ENCODE peak calls at places on chromosome 16, in four cellular contexts. R is H1, U is HCT116, T is K562. A is an unnamed sample.

GRCh38 chr16:13909872-13910303 is 10.1 kb upstream of the ERCC4 start:
- DNase-seq in R (no peak), U (no peak), T (no peak), A (no peak)

GRCh38 chr16:27441276-27441675 is 39.3 kb downstream of the IL21R start:
- DNase-seq in R (no peak), U (no peak), T (no peak), A (no peak)

GRCh38 chr16:75074920-75075687 is 41.5 kb downstream of the LDHD start:
- DNase-seq in R (no peak), U (no peak), T (peak), A (peak)

GRCh38 chr16:29736112-29736511 is 9.7 kb downstream of the C16orf54 start:
- DNase-seq in R (no peak), U (no peak), T (peak), A (no peak)

GRCh38 chr16:89720520-89720858 is 209 bp downstream of the VPS9D1 start:
- DNase-seq in R (peak), U (no peak), T (peak), A (no peak)

GRCh38 chr16:60740033-60740696 is 1296.1 kb downstream of the CDH8 start:
- DNase-seq in R (no peak), U (no peak), T (no peak), A (no peak)

GRCh38 chr16:47424846-47425245 is 36.0 kb downstream of the ITFG1 start:
- DNase-seq in R (peak), U (no peak), T (no peak), A (no peak)

GRCh38 chr16:68356249-68356918 is 45.6 kb downstream of the PRMT7 start:
- DNase-seq in R (no peak), U (no peak), T (no peak), A (peak)

GRCh38 chr16:56682703-56683397 is 580 bp downstream of the MT1X start:
- DNase-seq in R (no peak), U (no peak), T (no peak), A (no peak)

GRCh38 chr16:26413780-26414179 is 652.9 kb upstream of the C16orf82 start:
- DNase-seq in R (no peak), U (no peak), T (no peak), A (no peak)

GRCh38 chr16:12891836-12892235 is 9.6 kb upstream of the SHISA9 start:
- DNase-seq in R (no peak), U (no peak), T (no peak), A (no peak)

GRCh38 chr16:26457896-26458295 is 608.8 kb upstream of the C16orf82 start:
- DNase-seq in R (no peak), U (no peak), T (no peak), A (no peak)

GRCh38 chr16:75273054-75273925 is 21.9 kb upstream of the BCAR1 start:
- DNase-seq in R (no peak), U (no peak), T (no peak), A (no peak)

GRCh38 chr16:10629592-10629963 is 49.2 kb upstream of the EMP2 start:
- DNase-seq in R (peak), U (no peak), T (no peak), A (no peak)

GRCh38 chr16:57137566-57138273 is 45.3 kb downstream of the CPNE2 start:
- DNase-seq in R (no peak), U (no peak), T (no peak), A (no peak)

GRCh38 chr16:2757344-2757743 is 4.9 kb downstream of the SRRM2 start:
- DNase-seq in R (no peak), U (no peak), T (no peak), A (no peak)

GRCh38 chr16:11871193-11871592 is 19.9 kb upstream of the RSL1D1 start:
- DNase-seq in R (no peak), U (no peak), T (no peak), A (no peak)

GRCh38 chr16:11063432-11064201 is 119.3 kb downstream of the CLEC16A start:
- DNase-seq in R (no peak), U (no peak), T (no peak), A (no peak)

GRCh38 chr16:66677836-66678235 is 18.7 kb downstream of the CMTM4 start:
- DNase-seq in R (no peak), U (no peak), T (no peak), A (no peak)

GRCh38 chr16:64437706-64438329 is 684.0 kb downstream of the CDH11 start:
- DNase-seq in R (no peak), U (no peak), T (no peak), A (no peak)

GRCh38 chr16:63614421-63614820 is 1507.4 kb downstream of the CDH11 start:
- DNase-seq in R (no peak), U (no peak), T (no peak), A (no peak)

GRCh38 chr16:81494434-81494806 is 49.8 kb downstream of the CMIP start:
- DNase-seq in R (no peak), U (no peak), T (no peak), A (no peak)

GRCh38 chr16:5004311-5004710 is 29.4 kb downstream of the NAGPA start:
- DNase-seq in R (no peak), U (no peak), T (no peak), A (no peak)

GRCh38 chr16:82456683-82457082 is 170.1 kb upstream of the CDH13 start:
- DNase-seq in R (peak), U (peak), T (peak), A (no peak)

GRCh38 chr16:3850544-3850899 is 30.0 kb downstream of the CREBBP start:
- DNase-seq in R (no peak), U (no peak), T (no peak), A (no peak)

GRCh38 chr16:50771366-50771765 is 29.5 kb downstream of the CYLD start:
- DNase-seq in R (no peak), U (no peak), T (no peak), A (no peak)

GRCh38 chr16:81097230-81097629 is 1.0 kb upstream of the GCSH start:
- DNase-seq in R (no peak), U (no peak), T (no peak), A (no peak)

GRCh38 chr16:88923926-88924833 is 52.8 kb downstream of the CBFA2T3 start:
- DNase-seq in R (no peak), U (no peak), T (no peak), A (no peak)

GRCh38 chr16:14007460-14007859 is 63.7 kb upstream of the MRTFB start:
- DNase-seq in R (no peak), U (no peak), T (no peak), A (peak)

GRCh38 chr16:67395458-67396158 is 2.3 kb upstream of the TPPP3 start:
- DNase-seq in R (no peak), U (no peak), T (no peak), A (no peak)

GRCh38 chr16:3086596-3087242 is 12.4 kb downstream of the ZSCAN10 start:
- DNase-seq in R (no peak), U (no peak), T (no peak), A (no peak)

GRCh38 chr16:82341146-82341669 is 171.2 kb upstream of the MPHOSPH6 start:
- DNase-seq in R (no peak), U (no peak), T (no peak), A (no peak)

GRCh38 chr16:27406729-27407128 is 4.8 kb downstream of the IL21R start:
- DNase-seq in R (no peak), U (no peak), T (no peak), A (no peak)

GRCh38 chr16:68901910-68902309 is 58.6 kb downstream of the TANGO6 start:
- DNase-seq in R (no peak), U (no peak), T (no peak), A (no peak)

GRCh38 chr16:73196670-73197069 is 148.7 kb upstream of the ZFHX3 start:
- DNase-seq in R (peak), U (peak), T (peak), A (peak)

GRCh38 chr16:560701-561412 is 663 bp downstream of the PRR35 start:
- DNase-seq in R (no peak), U (no peak), T (peak), A (no peak)
- TF ChIP-seq EGR1 in R (no peak), U (no peak), T (no peak), A (no peak)

GRCh38 chr16:86029131-86029741 is 130.3 kb downstream of the IRF8 start:
- DNase-seq in R (no peak), U (no peak), T (no peak), A (no peak)
- TF ChIP-seq EGR1 in R (no peak), U (no peak), T (no peak), A (no peak)

GRCh38 chr16:49556252-49557069 is 182.9 kb downstream of the C16orf78 start:
- DNase-seq in R (no peak), U (peak), T (peak), A (no peak)
- TF ChIP-seq EGR1 in R (no peak), U (no peak), T (no peak), A (no peak)

GRCh38 chr16:9465150-9465549 is 373.7 kb downstream of the HAPSTR1 start:
- DNase-seq in R (no peak), U (no peak), T (no peak), A (no peak)
- TF ChIP-seq EGR1 in R (no peak), U (no peak), T (no peak), A (no peak)

DNA sequence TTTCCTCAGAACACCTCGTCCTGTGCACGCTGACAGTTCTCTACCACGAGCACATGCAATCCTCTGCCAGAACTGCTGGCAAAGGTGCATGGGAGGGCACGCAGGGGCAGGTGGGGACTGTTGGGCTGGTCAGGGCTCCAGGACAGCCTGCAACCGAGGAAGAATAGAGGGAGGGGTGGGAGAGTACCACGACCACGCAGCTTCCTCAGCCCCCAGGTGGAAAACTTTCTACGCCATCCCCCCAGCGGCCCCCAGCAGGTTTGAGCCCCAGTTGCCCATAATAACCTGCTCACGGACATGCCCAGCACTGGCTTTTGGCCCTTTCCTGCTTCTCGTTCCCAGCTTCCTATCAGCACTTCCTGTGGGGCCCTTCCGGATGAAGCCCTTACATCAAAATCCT is 199.3 kb downstream of the C16orf95 start:
- DNase-seq in R (no peak), U (no peak), T (no peak), A (no peak)
- TF ChIP-seq EGR1 in R (no peak), U (no peak), T (no peak), A (no peak)

DNA sequence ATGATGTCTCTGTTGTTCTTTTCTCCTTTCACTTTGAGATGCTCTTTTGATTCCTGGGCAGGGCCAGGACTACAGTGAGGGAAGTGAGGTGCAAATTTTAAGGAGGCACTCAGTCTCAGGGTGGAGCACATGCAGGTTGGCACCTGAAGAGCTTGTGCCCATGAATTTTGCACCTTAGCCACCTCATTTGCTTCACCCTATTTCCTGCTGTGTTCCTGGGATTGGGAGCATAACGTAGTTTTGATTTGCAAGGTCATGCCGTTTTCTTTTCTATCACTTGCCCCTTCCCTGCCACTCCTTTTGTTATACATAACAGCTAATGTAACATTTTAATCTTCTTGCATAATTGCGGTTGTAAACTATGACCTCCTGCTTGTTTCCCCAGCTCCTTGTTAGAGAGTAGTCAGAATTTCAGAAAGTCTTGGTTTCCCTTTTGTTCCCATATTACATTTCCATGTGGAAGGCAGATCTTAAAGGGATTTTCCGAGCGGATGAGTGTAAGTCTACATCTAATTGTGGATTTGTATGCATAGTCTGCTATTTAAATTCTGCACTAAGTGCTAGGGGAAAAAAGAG is 9.8 kb downstream of the PMFBP1 start:
- DNase-seq in R (no peak), U (no peak), T (no peak), A (no peak)
- TF ChIP-seq EGR1 in R (no peak), U (no peak), T (no peak), A (no peak)

A was measured in GM12878.